ENCODE peak calls at places on chromosomes 5 and 9, in ten cellular contexts. S is ovary, V is uterus, A is fibroblast of the aortic adventitia, Y is fibroblast of mammary gland, H is cardiac muscle cell, T is thoracic aorta, Z is neural progenitor cell, Q is ascending aorta, E is lower lobe of right lung. G is an unnamed sample.

GRCh38 chr5:62182802-62183201 is 123.2 kb upstream of the KIF2A start:
- DNase-seq in A (no peak), Y (no peak), H (no peak), T (no peak), Z (no peak), Q (no peak), S (no peak), V (no peak), E (no peak), G (no peak)

GRCh38 chr5:151470440-151470839 is 23.0 kb downstream of the SLC36A1 start:
- DNase-seq in H (peak), E (no peak), A (no peak), Z (no peak), T (no peak), S (no peak), Y (peak), V (no peak), Q (no peak), G (no peak)

GRCh38 chr5:175687231-175687701 is 29.4 kb downstream of the HRH2 start:
- DNase-seq in E (no peak), Q (no peak), Z (no peak), V (no peak), A (no peak), S (no peak), Y (no peak), H (no peak), T (peak), G (no peak)

GRCh38 chr9:126386088-126386487 is 59.5 kb downstream of the MVB12B start:
- DNase-seq in Z (peak), E (no peak), V (no peak), Q (peak), T (no peak), H (peak), A (no peak), Y (no peak), S (no peak), G (peak)

GRCh38 chr5:142697846-142698245 is 12.0 kb upstream of the FGF1 start:
- DNase-seq in Z (no peak), E (no peak), A (peak), H (peak), Y (peak), Q (peak), S (peak), V (peak), T (no peak), G (no peak)

GRCh38 chr9:133713211-133713959 is 24.8 kb downstream of the SARDH start:
- DNase-seq in Z (no peak), Q (no peak), Y (no peak), S (peak), E (no peak), T (no peak), V (no peak), H (no peak), A (no peak), G (no peak)

GRCh38 chr9:3088166-3088702 is 244.3 kb upstream of the PUM3 start:
- DNase-seq in S (no peak), V (no peak), Z (peak), Y (no peak), A (no peak), E (no peak), H (no peak), T (no peak), Q (no peak), G (no peak)

GRCh38 chr5:79984363-79984762 is 6.7 kb downstream of the MTX3 start:
- DNase-seq in Q (no peak), A (no peak), S (no peak), T (no peak), Z (no peak), V (no peak), H (no peak), E (no peak), Y (no peak), G (no peak)

GRCh38 chr5:1167361-1167727 is 34.1 kb upstream of the SLC6A19 start:
- DNase-seq in Q (no peak), Z (no peak), E (peak), Y (no peak), V (no peak), A (no peak), T (no peak), H (no peak), S (no peak), G (peak)

GRCh38 chr5:141199359-141200235 is at the start of gene PCDHB11:
- DNase-seq in Z (peak), E (no peak), A (no peak), Q (no peak), H (no peak), T (no peak), S (no peak), V (no peak), Y (no peak), G (no peak)

GRCh38 chr9:32427111-32427873 is 42.8 kb downstream of the ACO1 start:
- DNase-seq in S (no peak), Y (peak), H (peak), V (no peak), T (no peak), Q (no peak), A (peak), Z (no peak), E (no peak), G (no peak)

GRCh38 chr9:20790721-20791120 is 106.7 kb downstream of the FOCAD start:
- DNase-seq in E (no peak), Z (no peak), S (no peak), A (no peak), H (no peak), V (no peak), Y (no peak), T (no peak), Q (no peak), G (no peak)

GRCh38 chr5:23476580-23476979 is 30.8 kb upstream of the PRDM9 start:
- DNase-seq in A (no peak), Q (no peak), Y (no peak), H (no peak), T (no peak), E (no peak), Z (no peak), S (no peak), V (no peak), G (no peak)
- TF ChIP-seq CTCF in A (no peak), Q (no peak), Y (no peak), H (no peak), T (no peak), E (no peak), Z (no peak), S (no peak), V (no peak), G (no peak)

GRCh38 chr5:177004961-177005360 is 1.6 kb downstream of the UIMC1 start:
- DNase-seq in S (no peak), A (no peak), E (no peak), Q (no peak), Z (no peak), V (no peak), Y (no peak), H (no peak), T (no peak), G (no peak)
- H3K4me3 ChIP-seq in S (peak), A (peak), E (peak), Q (peak), Z (peak), V (peak), Y (peak), H (peak), T (peak), G (peak)

GRCh38 chr5:126369995-126370731 is 53.0 kb upstream of the GRAMD2B start:
- DNase-seq in T (no peak), E (no peak), A (no peak), Y (no peak), Q (no peak), V (no peak), Z (no peak), S (no peak), H (no peak), G (no peak)
- TF ChIP-seq CTCF in T (peak), E (no peak), A (peak), Y (peak), Q (peak), V (no peak), Z (no peak), S (no peak), H (peak), G (no peak)

GRCh38 chr9:92808726-92809451 is 44.3 kb upstream of the BICD2 start:
- DNase-seq in Z (peak), V (peak), S (peak), T (no peak), A (peak), H (peak), Q (peak), Y (peak), E (peak), G (peak)
- H3K4me3 ChIP-seq in Z (peak), V (no peak), S (no peak), T (peak), A (peak), H (peak), Q (peak), Y (no peak), E (peak), G (peak)

GRCh38 chr5:16777432-16777831 is 158.7 kb downstream of the MYO10 start:
- DNase-seq in E (no peak), Z (no peak), Y (no peak), S (no peak), A (no peak), V (no peak), T (no peak), Q (no peak), H (no peak), G (no peak)

GRCh38 chr5:16774806-16775205 is 158.0 kb upstream of the RETREG1 start:
- DNase-seq in A (no peak), Q (no peak), T (no peak), Y (peak), E (no peak), V (no peak), S (no peak), H (no peak), Z (no peak), G (no peak)

GRCh38 chr5:16782227-16782626 is 153.9 kb downstream of the MYO10 start:
- DNase-seq in T (no peak), H (no peak), Y (no peak), Z (no peak), S (no peak), A (no peak), E (no peak), Q (no peak), V (no peak), G (no peak)

GRCh38 chr5:16773990-16774389 is 157.2 kb upstream of the RETREG1 start:
- DNase-seq in H (peak), S (no peak), V (no peak), E (no peak), Z (peak), Y (peak), A (no peak), Q (no peak), T (no peak), G (no peak)

GRCh38 chr5:16776611-16777251 is 159.4 kb downstream of the MYO10 start:
- DNase-seq in A (no peak), V (no peak), Z (peak), Y (peak), S (no peak), Q (no peak), E (no peak), H (no peak), T (no peak), G (no peak)
- TF ChIP-seq CTCF in A (peak), V (peak), Z (peak), Y (peak), S (no peak), Q (no peak), E (peak), H (no peak), T (no peak), G (no peak)

GRCh38 chr5:17189381-17190036 is 27.9 kb upstream of the BASP1 start:
- DNase-seq in A (peak), H (peak), Z (peak), Y (peak), S (peak), V (peak), E (peak), Q (peak), T (peak), G (peak)
- H3K4me3 ChIP-seq in A (no peak), H (no peak), Z (no peak), Y (no peak), S (no peak), V (no peak), E (no peak), Q (no peak), T (no peak), G (no peak)

GRCh38 chr9:135974220-135974573 is 13.0 kb upstream of the UBAC1 start:
- DNase-seq in V (no peak), T (no peak), S (no peak), H (no peak), A (no peak), Z (no peak), Q (no peak), E (no peak), Y (no peak), G (no peak)
- TF ChIP-seq CTCF in V (no peak), T (no peak), S (no peak), H (peak), A (no peak), Z (peak), Q (no peak), E (no peak), Y (peak), G (no peak)